ENCODE peak calls at places on chromosomes 4 and X, in four cellular contexts. One of them, this sample, is unnamed.

GRCh38 chr4:163693211-163693610 is 198.7 kb downstream of the TMA16 start:
- DNase-seq in foreskin fibroblast: no peak
- DNase-seq in neural crest cell: no peak
- DNase-seq in CD4-positive, alpha-beta T cell: no peak
- DNase-seq in this sample: no peak

GRCh38 chr4:38105475-38105874 is 145.3 kb downstream of the PTTG2 start:
- DNase-seq in foreskin fibroblast: no peak
- DNase-seq in neural crest cell: no peak
- DNase-seq in CD4-positive, alpha-beta T cell: no peak
- DNase-seq in this sample: no peak

GRCh38 chrX:63747331-63747730 is 37.7 kb downstream of the ARHGEF9 start:
- DNase-seq in neural crest cell: no peak
- DNase-seq in foreskin fibroblast: peak; percentile 52
- DNase-seq in CD4-positive, alpha-beta T cell: no peak
- DNase-seq in this sample: no peak

GRCh38 chr4:143406523-143406922 is 69.8 kb downstream of the GAB1 start:
- DNase-seq in neural crest cell: no peak
- DNase-seq in foreskin fibroblast: no peak
- DNase-seq in CD4-positive, alpha-beta T cell: no peak
- DNase-seq in this sample: no peak

GRCh38 chrX:43862434-43862833 is 19.8 kb downstream of the MAOB start:
- DNase-seq in foreskin fibroblast: no peak
- DNase-seq in CD4-positive, alpha-beta T cell: no peak
- DNase-seq in neural crest cell: no peak
- DNase-seq in this sample: no peak

GRCh38 chr4:186144596-186145569 is 40.4 kb downstream of the FAM149A start:
- DNase-seq in foreskin fibroblast: peak; percentile 28
- DNase-seq in CD4-positive, alpha-beta T cell: no peak
- DNase-seq in neural crest cell: peak; percentile 69
- DNase-seq in this sample: peak; percentile 61

GRCh38 chr4:129236351-129236750 is 140.4 kb downstream of the C4orf33 start:
- DNase-seq in neural crest cell: no peak
- DNase-seq in CD4-positive, alpha-beta T cell: no peak
- DNase-seq in foreskin fibroblast: no peak
- DNase-seq in this sample: no peak

GRCh38 chr4:140757220-140757607 is 1.0 kb upstream of the TBC1D9 start:
- DNase-seq in foreskin fibroblast: no peak
- DNase-seq in CD4-positive, alpha-beta T cell: no peak
- DNase-seq in neural crest cell: no peak
- DNase-seq in this sample: peak; percentile 20

GRCh38 chr4:10096976-10097330 is 19.6 kb downstream of the WDR1 start:
- DNase-seq in CD4-positive, alpha-beta T cell: no peak
- DNase-seq in foreskin fibroblast: no peak
- DNase-seq in neural crest cell: no peak
- DNase-seq in this sample: no peak

GRCh38 chr4:6548201-6548881 is 26.6 kb upstream of the MAN2B2 start:
- DNase-seq in neural crest cell: peak; percentile 29
- DNase-seq in CD4-positive, alpha-beta T cell: no peak
- DNase-seq in foreskin fibroblast: no peak
- DNase-seq in this sample: no peak

GRCh38 chrX:39491548-39492297 is 606.0 kb downstream of the BCOR start:
- DNase-seq in foreskin fibroblast: no peak
- DNase-seq in CD4-positive, alpha-beta T cell: peak; percentile 42
- DNase-seq in neural crest cell: no peak
- DNase-seq in this sample: peak; percentile 44

GRCh38 chr4:103719320-103720204 is at the start of gene TACR3:
- DNase-seq in foreskin fibroblast: no peak
- DNase-seq in neural crest cell: peak; percentile 23
- DNase-seq in CD4-positive, alpha-beta T cell: no peak
- DNase-seq in this sample: peak; percentile 15

GRCh38 chr4:115668396-115668795 is 555.0 kb upstream of the NDST4 start:
- DNase-seq in CD4-positive, alpha-beta T cell: no peak
- DNase-seq in neural crest cell: no peak
- DNase-seq in foreskin fibroblast: no peak
- DNase-seq in this sample: no peak

GRCh38 chr4:117164338-117164737 is 79.0 kb upstream of the TRAM1L1 start:
- DNase-seq in CD4-positive, alpha-beta T cell: no peak
- DNase-seq in foreskin fibroblast: no peak
- DNase-seq in neural crest cell: no peak
- DNase-seq in this sample: no peak

GRCh38 chrX:16662402-16662801 is 12.4 kb downstream of the S100G start:
- DNase-seq in CD4-positive, alpha-beta T cell: no peak
- DNase-seq in foreskin fibroblast: no peak
- DNase-seq in neural crest cell: no peak
- DNase-seq in this sample: no peak

GRCh38 chrX:16664626-16665025 is 14.7 kb downstream of the S100G start:
- DNase-seq in neural crest cell: no peak
- DNase-seq in foreskin fibroblast: no peak
- DNase-seq in CD4-positive, alpha-beta T cell: no peak
- DNase-seq in this sample: no peak

GRCh38 chrX:16666541-16666940 is 16.6 kb downstream of the S100G start:
- DNase-seq in CD4-positive, alpha-beta T cell: no peak
- DNase-seq in foreskin fibroblast: peak; percentile 23
- DNase-seq in neural crest cell: no peak
- DNase-seq in this sample: no peak

GRCh38 chrX:16665089-16665488 is 15.1 kb downstream of the S100G start:
- DNase-seq in neural crest cell: no peak
- DNase-seq in foreskin fibroblast: peak; percentile 43
- DNase-seq in CD4-positive, alpha-beta T cell: no peak
- DNase-seq in this sample: no peak

DNA sequence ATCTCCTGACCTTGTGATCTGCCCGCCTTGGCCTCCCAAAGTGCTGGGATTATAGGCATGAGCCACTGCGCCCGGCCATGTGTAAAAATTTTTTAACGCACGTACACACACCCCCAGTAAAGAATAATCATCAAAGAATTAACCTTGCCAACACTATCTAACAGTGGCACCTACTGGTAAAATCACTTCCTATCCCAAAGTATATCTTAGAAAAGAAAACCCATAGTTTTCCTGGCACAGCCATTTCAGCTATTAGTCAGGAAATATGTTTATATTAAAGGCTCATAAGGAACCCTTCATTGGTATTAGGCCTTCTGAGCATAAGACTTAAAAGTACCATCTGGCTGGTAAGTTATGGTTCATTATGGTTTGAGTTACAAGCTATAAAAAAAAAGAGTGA is 14.1 kb downstream of the S100G start:
- DNase-seq in CD4-positive, alpha-beta T cell: no peak
- DNase-seq in neural crest cell: no peak
- DNase-seq in foreskin fibroblast: peak; percentile 20
- DNase-seq in this sample: no peak
- TF ChIP-seq CTCF in CD4-positive, alpha-beta T cell: no peak
- TF ChIP-seq CTCF in neural crest cell: no peak
- TF ChIP-seq CTCF in foreskin fibroblast: no peak
- TF ChIP-seq CTCF in this sample: no peak

DNA sequence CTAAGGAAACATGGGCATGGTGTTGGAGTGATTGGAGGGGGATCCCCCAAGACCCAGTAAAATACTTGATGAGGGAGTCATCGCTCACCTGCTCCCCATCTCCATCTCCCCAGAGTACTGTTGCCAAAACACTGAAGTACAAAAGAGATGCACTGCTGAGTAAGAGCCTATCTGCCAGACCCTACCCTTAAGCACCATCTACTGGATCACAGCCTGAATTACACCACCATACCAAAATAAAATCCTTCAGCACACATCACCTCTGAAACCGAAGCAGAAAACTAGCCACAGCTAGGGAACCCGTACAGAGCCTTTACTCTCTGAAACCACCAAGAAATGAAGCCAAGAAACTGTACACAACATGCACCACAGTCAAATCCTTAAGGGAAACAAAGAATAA is 466.3 kb upstream of the ACTRT1 start:
- DNase-seq in CD4-positive, alpha-beta T cell: no peak
- DNase-seq in neural crest cell: no peak
- DNase-seq in foreskin fibroblast: no peak
- DNase-seq in this sample: no peak
- TF ChIP-seq CTCF in CD4-positive, alpha-beta T cell: no peak
- TF ChIP-seq CTCF in neural crest cell: peak; percentile 60
- TF ChIP-seq CTCF in foreskin fibroblast: no peak
- TF ChIP-seq CTCF in this sample: no peak

DNA sequence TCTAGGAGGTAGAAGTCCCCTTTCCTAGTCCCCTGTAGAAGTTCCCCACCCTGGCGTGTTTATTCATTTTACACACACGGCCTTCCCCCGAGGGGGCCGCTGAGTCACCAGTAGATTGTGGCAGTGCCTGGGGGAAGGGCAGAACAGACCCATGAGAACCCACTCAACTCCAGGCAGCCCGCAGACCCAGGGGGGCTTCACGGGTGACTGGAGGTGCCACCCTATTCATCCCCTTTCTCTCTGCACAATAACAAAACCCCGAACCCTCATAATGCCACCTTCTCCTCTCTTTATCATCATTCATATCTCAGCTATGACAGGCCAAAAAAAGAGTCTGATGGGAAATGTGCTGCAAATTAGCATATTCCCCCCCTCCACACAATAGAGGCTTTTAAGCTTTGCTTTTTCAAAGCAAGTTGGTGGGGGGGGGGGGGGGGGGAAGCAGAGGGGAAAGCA is 20.4 kb upstream of the GPM6B start:
- DNase-seq in CD4-positive, alpha-beta T cell: no peak
- DNase-seq in foreskin fibroblast: no peak
- DNase-seq in neural crest cell: peak; percentile 4
- DNase-seq in this sample: no peak
- TF ChIP-seq CTCF in CD4-positive, alpha-beta T cell: no peak
- TF ChIP-seq CTCF in foreskin fibroblast: no peak
- TF ChIP-seq CTCF in neural crest cell: no peak
- TF ChIP-seq CTCF in this sample: no peak

GRCh38 chr4:165874072-165874798 is 1.2 kb downstream of the TLL1 start:
- DNase-seq in foreskin fibroblast: no peak
- DNase-seq in neural crest cell: peak; percentile 3
- DNase-seq in CD4-positive, alpha-beta T cell: no peak
- DNase-seq in this sample: peak; percentile 22
- TF ChIP-seq CTCF in foreskin fibroblast: no peak
- TF ChIP-seq CTCF in neural crest cell: no peak
- TF ChIP-seq CTCF in CD4-positive, alpha-beta T cell: no peak
- TF ChIP-seq CTCF in this sample: no peak